ENCODE peak calls at places on chromosomes 4 and X, in eight cellular contexts. Z is kidney, W is thyroid gland, U is heart left ventricle, K is cardiac fibroblast, D is thoracic aorta, T is fibroblast of pulmonary artery, A is colonic mucosa. F is an unnamed sample.

GRCh38 chrX:1449581-1450149 is 3.0 kb downstream of the ASMTL start:
- DNase-seq in Z (no peak), D (no peak), W (no peak), K (no peak), U (no peak), A (no peak), T (no peak), F (no peak)

GRCh38 chr4:64144994-64145393 is 264.3 kb downstream of the TECRL start:
- DNase-seq in U (peak), Z (no peak), K (no peak), A (no peak), W (no peak), T (no peak), D (no peak), F (no peak)

GRCh38 chr4:112521123-112522116 is 5.4 kb upstream of the NEUROG2 start:
- DNase-seq in K (no peak), A (no peak), D (no peak), W (no peak), U (no peak), Z (no peak), T (no peak), F (no peak)

GRCh38 chr4:150117094-150117493 is 38.8 kb downstream of the DCLK2 start:
- DNase-seq in W (no peak), K (no peak), D (no peak), A (no peak), T (peak), Z (no peak), U (peak), F (peak)

GRCh38 chr4:76757418-76757910 is 140.5 kb downstream of the SOWAHB start:
- DNase-seq in K (no peak), A (no peak), D (no peak), U (no peak), Z (no peak), W (no peak), T (no peak), F (no peak)

GRCh38 chr4:10122236-10122932 is 5.8 kb upstream of the WDR1 start:
- DNase-seq in D (no peak), W (no peak), A (no peak), T (no peak), K (no peak), U (no peak), Z (no peak), F (no peak)

GRCh38 chr4:171920901-171921300 is 107.7 kb downstream of the GALNTL6 start:
- DNase-seq in K (no peak), W (no peak), A (no peak), T (no peak), Z (no peak), D (no peak), U (no peak), F (no peak)

GRCh38 chr4:6470502-6471302 is 1.7 kb downstream of the PPP2R2C start:
- DNase-seq in U (peak), W (peak), T (peak), K (peak), A (peak), D (no peak), Z (no peak), F (peak)

GRCh38 chr4:125322363-125322730 is 7.6 kb downstream of the FAT4 start:
- DNase-seq in D (no peak), A (no peak), W (no peak), T (peak), Z (no peak), K (peak), U (no peak), F (peak)

GRCh38 chr4:129929052-129929451 is 833.1 kb downstream of the C4orf33 start:
- DNase-seq in Z (no peak), T (no peak), U (no peak), D (no peak), K (no peak), A (no peak), W (no peak), F (peak)

GRCh38 chrX:2767631-2768455 is 16.0 kb downstream of the XG start:
- DNase-seq in T (peak), K (peak), D (no peak), A (peak), Z (no peak), W (peak), U (peak), F (peak)

GRCh38 chrX:79413009-79413408 is 45.9 kb upstream of the ITM2A start:
- DNase-seq in W (no peak), K (peak), T (peak), D (no peak), U (no peak), Z (no peak), A (no peak), F (peak)

GRCh38 chr4:73798842-73799241 is 37.6 kb upstream of the CXCL6 start:
- DNase-seq in Z (no peak), K (no peak), T (no peak), D (no peak), W (no peak), U (no peak), A (no peak), F (no peak)

GRCh38 chrX:12548341-12548740 is 242.9 kb upstream of the PRPS2 start:
- DNase-seq in T (no peak), Z (no peak), D (no peak), W (no peak), U (no peak), A (no peak), K (no peak), F (no peak)

GRCh38 chr4:98341309-98341708 is 80.1 kb downstream of the RAP1GDS1 start:
- DNase-seq in D (no peak), T (peak), W (no peak), K (peak), A (no peak), Z (no peak), U (no peak), F (peak)

GRCh38 chr4:163693776-163694175 is 199.3 kb downstream of the TMA16 start:
- DNase-seq in D (no peak), A (no peak), K (peak), Z (no peak), U (no peak), T (no peak), W (no peak), F (peak)

GRCh38 chr4:29326004-29326403 is 1394.2 kb upstream of the PCDH7 start:
- DNase-seq in D (no peak), T (no peak), Z (no peak), K (no peak), A (no peak), W (no peak), U (no peak), F (no peak)

GRCh38 chrX:104679175-104679574 is 113.2 kb downstream of the IL1RAPL2 start:
- DNase-seq in T (no peak), D (no peak), U (no peak), Z (peak), K (no peak), W (no peak), A (no peak), F (no peak)

GRCh38 chr4:173420324-173420752 is 21.4 kb upstream of the SCRG1 start:
- DNase-seq in D (no peak), Z (no peak), T (peak), W (no peak), U (no peak), K (peak), A (no peak), F (peak)

GRCh38 chr4:78424456-78424855 is 127.1 kb upstream of the ANXA3 start:
- DNase-seq in W (no peak), K (no peak), A (no peak), Z (no peak), U (no peak), D (no peak), T (no peak), F (no peak)

GRCh38 chr4:167867191-167867590 is 225.1 kb upstream of the ANXA10 start:
- DNase-seq in W (no peak), D (no peak), T (no peak), U (no peak), K (no peak), A (no peak), Z (no peak), F (no peak)

GRCh38 chrX:48465336-48465933 is 4.6 kb downstream of the SLC38A5 start:
- DNase-seq in A (no peak), K (peak), W (no peak), D (no peak), U (no peak), T (peak), Z (no peak), F (peak)

GRCh38 chrX:15114865-15115566 is 154.9 kb downstream of the ASB9 start:
- DNase-seq in T (no peak), W (no peak), A (no peak), D (no peak), K (no peak), Z (no peak), U (no peak), F (no peak)

GRCh38 chrX:123976671-123977316 is 15.3 kb downstream of the STAG2 start:
- DNase-seq in K (peak), T (peak), U (no peak), A (no peak), W (no peak), Z (no peak), D (no peak), F (peak)

GRCh38 chrX:32116047-32116446 is 1044.2 kb upstream of the FTHL17 start:
- DNase-seq in D (no peak), K (no peak), Z (no peak), T (no peak), A (no peak), W (no peak), U (no peak), F (no peak)

GRCh38 chr4:188175288-188175687 is 36.0 kb downstream of the TRIML1 start:
- DNase-seq in U (no peak), Z (no peak), A (no peak), T (no peak), W (no peak), D (no peak), K (no peak), F (no peak)

GRCh38 chr4:86048426-86048825 is 311.4 kb downstream of the MAPK10 start:
- DNase-seq in U (no peak), K (peak), Z (no peak), W (no peak), A (no peak), T (no peak), D (no peak), F (peak)

GRCh38 chrX:49701323-49701722 is 5.5 kb upstream of the PAGE1 start:
- DNase-seq in Z (no peak), A (no peak), K (no peak), U (no peak), T (no peak), D (no peak), W (no peak), F (no peak)

GRCh38 chrX:49695276-49696180 is at the start of gene PAGE1:
- DNase-seq in D (no peak), Z (no peak), A (no peak), K (no peak), W (no peak), U (no peak), T (no peak), F (no peak)
- TF ChIP-seq CTCF in D (no peak), Z (no peak), A (no peak), K (no peak), W (no peak), U (no peak), T (no peak), F (no peak)

GRCh38 chr4:61199869-61200194 is 294 bp upstream of the ADGRL3 start:
- DNase-seq in U (no peak), Z (no peak), T (no peak), D (no peak), W (no peak), A (no peak), K (no peak), F (no peak)
- H3K4me3 ChIP-seq in U (peak), Z (no peak), T (peak), D (peak), W (no peak), A (peak), K (peak), F (no peak)

GRCh38 chr4:83269256-83269655 is 15.3 kb downstream of the COQ2 start:
- DNase-seq in U (no peak), A (no peak), T (peak), D (no peak), Z (no peak), W (no peak), K (peak), F (no peak)

GRCh38 chr4:83266689-83267088 is 17.9 kb downstream of the COQ2 start:
- DNase-seq in U (no peak), D (no peak), K (no peak), Z (no peak), W (no peak), A (no peak), T (peak), F (no peak)

GRCh38 chr4:83268491-83268890 is 16.1 kb downstream of the COQ2 start:
- DNase-seq in A (no peak), U (no peak), W (no peak), T (no peak), K (no peak), D (no peak), Z (no peak), F (no peak)

GRCh38 chr4:83267835-83268475 is 16.6 kb downstream of the COQ2 start:
- DNase-seq in U (no peak), D (no peak), K (no peak), Z (no peak), W (no peak), A (no peak), T (no peak), F (no peak)

DNA sequence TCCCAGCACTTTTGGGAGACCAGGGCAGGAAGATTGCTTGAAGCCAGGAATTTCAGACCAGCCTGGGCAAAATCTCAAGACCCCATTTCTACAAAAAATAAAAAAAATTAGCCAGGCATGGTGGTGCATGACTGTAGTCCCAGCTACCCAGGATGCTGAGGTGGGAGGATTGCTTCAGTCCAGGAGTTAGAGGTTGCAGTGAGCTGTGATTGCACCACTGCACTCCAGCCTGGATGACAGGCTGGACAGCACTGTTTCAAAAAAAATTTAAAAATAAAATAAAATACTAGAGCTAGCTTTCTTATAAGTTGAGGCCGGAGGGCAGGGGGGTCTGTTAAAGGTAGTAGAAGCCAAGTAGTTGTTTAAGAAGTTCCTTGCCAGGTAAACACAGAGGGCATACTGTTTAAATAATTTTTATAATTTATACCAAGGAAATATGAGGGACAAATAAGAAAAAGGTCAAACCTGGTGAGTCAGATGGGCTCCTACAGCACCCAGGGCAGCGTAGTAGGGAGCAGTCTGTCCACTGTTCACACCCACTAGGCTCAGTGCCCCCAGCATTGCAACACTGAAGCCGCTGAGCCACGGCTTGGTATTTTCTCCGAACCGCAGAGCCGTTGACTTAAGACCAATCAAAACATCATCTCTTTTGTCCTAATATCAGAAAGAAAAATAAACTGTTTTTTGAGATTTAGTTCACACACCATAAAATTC is 17.3 kb downstream of the COQ2 start:
- DNase-seq in T (peak), A (no peak), U (no peak), Z (no peak), K (peak), W (peak), D (peak), F (peak)
- TF ChIP-seq CTCF in T (no peak), A (no peak), U (no peak), Z (no peak), K (no peak), W (no peak), D (no peak), F (no peak)

GRCh38 chr4:37826282-37827029 is at the start of gene PGM2:
- DNase-seq in U (peak), W (peak), D (peak), T (peak), Z (peak), A (peak), K (peak), F (peak)

GRCh38 chr4:37828843-37829242 is 2.4 kb downstream of the PGM2 start:
- DNase-seq in A (no peak), Z (no peak), K (no peak), U (no peak), T (no peak), W (no peak), D (no peak), F (no peak)

GRCh38 chr4:37827030-37827705 is 682 bp downstream of the PGM2 start:
- DNase-seq in T (peak), W (peak), U (no peak), D (no peak), A (peak), Z (no peak), K (peak), F (peak)

GRCh38 chr4:37825943-37826281 is 574 bp upstream of the PGM2 start:
- DNase-seq in T (no peak), A (peak), K (no peak), Z (no peak), W (peak), D (no peak), U (peak), F (no peak)

DNA sequence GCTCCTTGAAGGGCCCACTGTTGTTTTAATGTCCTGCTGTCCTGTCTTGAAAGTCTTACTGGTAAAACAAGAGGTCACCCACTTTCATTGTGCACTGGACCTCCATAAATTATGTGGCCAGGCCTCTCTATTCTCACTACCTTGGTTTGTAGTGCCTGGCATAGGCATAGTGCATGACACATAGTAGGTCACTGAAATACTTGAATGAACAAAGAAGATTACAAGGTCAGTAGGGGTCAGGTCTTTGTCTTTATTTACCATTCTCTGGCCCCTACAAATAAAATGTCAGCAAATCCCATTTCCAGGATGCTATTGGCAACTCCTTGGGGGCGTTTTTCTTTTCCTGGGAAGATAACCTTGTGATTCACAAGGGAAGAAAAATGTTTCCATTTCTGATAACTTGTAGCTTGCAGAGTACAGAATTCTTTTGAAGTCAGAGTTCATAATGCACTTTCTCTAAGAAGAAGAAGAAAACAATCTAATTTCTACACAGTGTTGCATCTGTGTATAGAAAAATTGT is 1.4 kb downstream of the PGM2 start:
- DNase-seq in U (no peak), A (no peak), Z (no peak), T (no peak), W (no peak), D (no peak), K (no peak), F (peak)
- H3K4me3 ChIP-seq in U (peak), A (peak), Z (peak), T (peak), W (no peak), D (peak), K (peak), F (peak)